ENCODE peak calls at places on chromosomes 12 and 14, in seven cellular contexts. One of them, this sample, is unnamed.

GRCh38 chr12:83092101-83092500 is 405.4 kb downstream of the TMTC2 start:
- DNase-seq in endothelial cell of umbilical vein: no peak
- DNase-seq in adrenal gland: no peak
- DNase-seq in endodermal cell: peak; percentile 63
- DNase-seq in GM23338: no peak
- DNase-seq in A549: no peak
- DNase-seq in aorta: no peak
- DNase-seq in this sample: no peak

GRCh38 chr12:110677206-110677911 is 11.6 kb downstream of the HVCN1 start:
- DNase-seq in endothelial cell of umbilical vein: no peak
- DNase-seq in adrenal gland: no peak
- DNase-seq in endodermal cell: peak; percentile 76
- DNase-seq in GM23338: no peak
- DNase-seq in A549: no peak
- DNase-seq in aorta: no peak
- DNase-seq in this sample: no peak

GRCh38 chr12:22282283-22282682 is 52.2 kb downstream of the ST8SIA1 start:
- DNase-seq in endothelial cell of umbilical vein: peak; percentile 73
- DNase-seq in adrenal gland: peak; percentile 21
- DNase-seq in endodermal cell: no peak
- DNase-seq in GM23338: no peak
- DNase-seq in A549: peak; percentile 39
- DNase-seq in aorta: no peak
- DNase-seq in this sample: no peak

GRCh38 chr14:49586673-49587460 is 687 bp upstream of the RPS29 start:
- DNase-seq in endothelial cell of umbilical vein: peak; percentile 87
- DNase-seq in adrenal gland: peak; percentile 50
- DNase-seq in endodermal cell: peak; percentile 72
- DNase-seq in GM23338: peak; percentile 79
- DNase-seq in A549: peak; percentile 83
- DNase-seq in aorta: no peak
- DNase-seq in this sample: peak; percentile 52

GRCh38 chr12:92596388-92596787 is 106.4 kb upstream of the PLEKHG7 start:
- DNase-seq in endothelial cell of umbilical vein: no peak
- DNase-seq in adrenal gland: no peak
- DNase-seq in endodermal cell: no peak
- DNase-seq in GM23338: no peak
- DNase-seq in A549: peak; percentile 30
- DNase-seq in aorta: no peak
- DNase-seq in this sample: no peak

GRCh38 chr12:50242751-50243191 is 40.5 kb downstream of the LIMA1 start:
- DNase-seq in endothelial cell of umbilical vein: no peak
- DNase-seq in adrenal gland: no peak
- DNase-seq in endodermal cell: no peak
- DNase-seq in GM23338: no peak
- DNase-seq in A549: no peak
- DNase-seq in aorta: no peak
- DNase-seq in this sample: no peak

GRCh38 chr12:84585996-84586395 is 326.6 kb downstream of the SLC6A15 start:
- DNase-seq in endothelial cell of umbilical vein: no peak
- DNase-seq in adrenal gland: no peak
- DNase-seq in endodermal cell: no peak
- DNase-seq in GM23338: no peak
- DNase-seq in A549: no peak
- DNase-seq in aorta: no peak
- DNase-seq in this sample: no peak

GRCh38 chr14:49364752-49365117 is 221.4 kb downstream of the RPS29 start:
- DNase-seq in endothelial cell of umbilical vein: no peak
- DNase-seq in adrenal gland: no peak
- DNase-seq in endodermal cell: no peak
- DNase-seq in GM23338: no peak
- DNase-seq in A549: no peak
- DNase-seq in aorta: no peak
- DNase-seq in this sample: no peak

GRCh38 chr14:36361210-36361853 is 40.9 kb upstream of the MBIP start:
- DNase-seq in endothelial cell of umbilical vein: no peak
- DNase-seq in adrenal gland: no peak
- DNase-seq in endodermal cell: no peak
- DNase-seq in GM23338: no peak
- DNase-seq in A549: no peak
- DNase-seq in aorta: no peak
- DNase-seq in this sample: no peak

GRCh38 chr12:57230381-57231155 is 1.1 kb downstream of the SHMT2 start:
- DNase-seq in endothelial cell of umbilical vein: no peak
- DNase-seq in adrenal gland: no peak
- DNase-seq in endodermal cell: no peak
- DNase-seq in GM23338: no peak
- DNase-seq in A549: no peak
- DNase-seq in aorta: peak; percentile 36
- DNase-seq in this sample: peak; percentile 11

GRCh38 chr14:35197015-35197414 is 74.7 kb downstream of the PRORP start:
- DNase-seq in endothelial cell of umbilical vein: peak; percentile 31
- DNase-seq in adrenal gland: no peak
- DNase-seq in endodermal cell: no peak
- DNase-seq in GM23338: no peak
- DNase-seq in A549: peak; percentile 66
- DNase-seq in aorta: no peak
- DNase-seq in this sample: no peak

GRCh38 chr12:104263580-104264358 is 39.8 kb upstream of the EID3 start:
- DNase-seq in endothelial cell of umbilical vein: no peak
- DNase-seq in adrenal gland: no peak
- DNase-seq in endodermal cell: no peak
- DNase-seq in GM23338: no peak
- DNase-seq in A549: no peak
- DNase-seq in aorta: no peak
- DNase-seq in this sample: no peak

GRCh38 chr12:57631566-57632368 is 1.2 kb downstream of the B4GALNT1 start:
- DNase-seq in endothelial cell of umbilical vein: no peak
- DNase-seq in adrenal gland: no peak
- DNase-seq in endodermal cell: no peak
- DNase-seq in GM23338: peak; percentile 47
- DNase-seq in A549: no peak
- DNase-seq in aorta: no peak
- DNase-seq in this sample: no peak

GRCh38 chr14:90000935-90001334 is 45.2 kb downstream of the TDP1 start:
- DNase-seq in endothelial cell of umbilical vein: no peak
- DNase-seq in adrenal gland: no peak
- DNase-seq in endodermal cell: no peak
- DNase-seq in GM23338: no peak
- DNase-seq in A549: no peak
- DNase-seq in aorta: no peak
- DNase-seq in this sample: no peak

GRCh38 chr12:524167-524951 is 64.6 kb downstream of the B4GALNT3 start:
- DNase-seq in endothelial cell of umbilical vein: peak; percentile 57
- DNase-seq in adrenal gland: peak; percentile 75
- DNase-seq in endodermal cell: no peak
- DNase-seq in GM23338: no peak
- DNase-seq in A549: no peak
- DNase-seq in aorta: no peak
- DNase-seq in this sample: no peak

GRCh38 chr12:59657266-59657665 is 61.4 kb downstream of the SLC16A7 start:
- DNase-seq in endothelial cell of umbilical vein: no peak
- DNase-seq in adrenal gland: no peak
- DNase-seq in endodermal cell: no peak
- DNase-seq in GM23338: no peak
- DNase-seq in A549: no peak
- DNase-seq in aorta: no peak
- DNase-seq in this sample: no peak

GRCh38 chr14:102770147-102770909 is 6.9 kb upstream of the TRAF3 start:
- DNase-seq in endothelial cell of umbilical vein: no peak
- DNase-seq in adrenal gland: no peak
- DNase-seq in endodermal cell: peak; percentile 43
- DNase-seq in GM23338: no peak
- DNase-seq in A549: no peak
- DNase-seq in aorta: no peak
- DNase-seq in this sample: peak; percentile 47

GRCh38 chr12:95838125-95838524 is 20.6 kb upstream of the SNRPF start:
- DNase-seq in endothelial cell of umbilical vein: peak; percentile 8
- DNase-seq in adrenal gland: no peak
- DNase-seq in endodermal cell: no peak
- DNase-seq in GM23338: no peak
- DNase-seq in A549: peak; percentile 90
- DNase-seq in aorta: no peak
- DNase-seq in this sample: peak; percentile 85

GRCh38 chr14:102182901-102183619 is 43.4 kb downstream of the WDR20 start:
- DNase-seq in endothelial cell of umbilical vein: no peak
- DNase-seq in adrenal gland: no peak
- DNase-seq in endodermal cell: no peak
- DNase-seq in GM23338: no peak
- DNase-seq in A549: no peak
- DNase-seq in aorta: no peak
- DNase-seq in this sample: no peak

GRCh38 chr12:23504641-23505399 is 444.6 kb downstream of the SOX5 start:
- DNase-seq in endothelial cell of umbilical vein: no peak
- DNase-seq in adrenal gland: no peak
- DNase-seq in endodermal cell: peak; percentile 66
- DNase-seq in GM23338: peak; percentile 37
- DNase-seq in A549: no peak
- DNase-seq in aorta: no peak
- DNase-seq in this sample: no peak

DNA sequence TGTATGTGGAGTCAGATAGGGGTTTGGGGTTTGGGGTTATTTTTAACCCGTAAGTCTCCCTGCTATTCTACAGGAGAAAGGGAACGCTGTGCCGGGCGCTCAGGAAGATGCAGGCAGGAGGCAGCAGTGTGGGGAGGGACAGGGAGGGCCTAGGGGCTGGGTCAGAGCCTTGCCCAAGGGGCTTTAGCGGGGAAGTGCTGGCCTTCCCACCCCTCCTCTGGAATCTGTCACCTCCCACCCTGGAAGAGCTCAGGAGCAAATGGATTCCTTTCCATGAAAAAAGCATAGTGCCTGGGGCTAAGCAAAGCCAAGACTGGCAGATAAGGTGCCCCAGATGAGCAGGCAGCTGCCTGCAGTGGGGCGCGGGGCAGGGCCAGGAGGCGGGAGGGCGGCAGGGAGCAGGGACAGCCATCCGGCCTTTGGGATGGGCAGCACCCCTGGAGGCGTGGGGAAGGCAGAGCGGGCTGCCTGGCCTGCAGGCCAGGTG is 7.3 kb upstream of the INF2 start:
- DNase-seq in endothelial cell of umbilical vein: no peak
- DNase-seq in adrenal gland: peak; percentile 14
- DNase-seq in endodermal cell: peak; percentile 95
- DNase-seq in GM23338: peak; percentile 89
- DNase-seq in A549: peak; percentile 76
- DNase-seq in aorta: no peak
- DNase-seq in this sample: peak; percentile 55
- H3K4me1 ChIP-seq in endothelial cell of umbilical vein: peaks cover 39% of the 10 kb centered on the region
- H3K4me1 ChIP-seq in adrenal gland: peaks cover 41% of the 10 kb centered on the region
- H3K4me1 ChIP-seq in endodermal cell: peaks cover 20% of the 10 kb centered on the region
- H3K4me1 ChIP-seq in GM23338: peaks cover 47% of the 10 kb centered on the region
- H3K4me1 ChIP-seq in A549: peaks cover 85% of the 10 kb centered on the region
- H3K4me1 ChIP-seq in aorta: no peaks in the 10 kb centered on the region
- H3K4me1 ChIP-seq in this sample: peaks cover 63% of the 10 kb centered on the region

DNA sequence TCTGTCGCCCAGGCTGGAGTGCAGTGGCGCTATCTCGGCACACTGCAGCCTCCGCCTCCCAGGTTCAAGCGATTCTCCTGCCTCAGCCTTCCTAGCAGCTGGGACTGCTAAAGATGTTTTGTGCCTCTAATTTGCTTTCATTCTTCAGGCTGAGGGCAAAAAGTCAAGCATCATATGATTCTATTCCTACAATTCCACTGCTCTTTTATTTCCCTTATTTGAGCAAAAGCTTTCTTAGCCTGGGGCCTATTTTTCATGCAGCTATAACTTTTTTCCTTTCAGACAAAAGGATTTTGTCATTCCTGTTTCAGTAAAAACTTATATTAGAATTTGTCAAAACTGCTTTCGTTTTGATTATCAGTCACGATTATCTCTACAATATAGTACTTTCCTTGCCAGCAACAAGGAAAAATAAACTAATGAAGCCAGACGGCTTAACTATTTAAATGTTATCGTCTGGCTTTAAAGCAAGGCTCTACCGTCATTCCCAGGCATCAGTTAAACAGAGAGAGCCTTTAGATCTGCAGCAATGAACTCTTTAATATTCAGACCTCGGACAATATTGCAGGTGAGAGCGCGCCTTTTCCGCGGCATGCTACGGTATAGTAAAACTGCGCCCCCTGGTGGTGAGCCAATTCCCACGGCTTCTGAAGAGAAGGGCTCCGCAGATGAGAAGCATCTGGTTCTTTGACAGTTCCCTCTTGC is 1.4 kb upstream of the SLC2A13 start:
- DNase-seq in endothelial cell of umbilical vein: peak; percentile 72
- DNase-seq in adrenal gland: peak; percentile 82
- DNase-seq in endodermal cell: peak; percentile 96
- DNase-seq in GM23338: peak; percentile 96
- DNase-seq in A549: peak; percentile 82
- DNase-seq in aorta: peak; percentile 90
- DNase-seq in this sample: peak; percentile 98
- H3K4me3 ChIP-seq in endothelial cell of umbilical vein: no peak overlapping the region
- H3K4me3 ChIP-seq in adrenal gland: peak overlapping the region; percentile 31
- H3K4me3 ChIP-seq in endodermal cell: no peak overlapping the region
- H3K4me3 ChIP-seq in GM23338: no peak overlapping the region
- H3K4me3 ChIP-seq in A549: peak overlapping the region; percentile 31
- H3K4me3 ChIP-seq in aorta: peak overlapping the region; percentile 70
- H3K4me3 ChIP-seq in this sample: no peak overlapping the region

DNA sequence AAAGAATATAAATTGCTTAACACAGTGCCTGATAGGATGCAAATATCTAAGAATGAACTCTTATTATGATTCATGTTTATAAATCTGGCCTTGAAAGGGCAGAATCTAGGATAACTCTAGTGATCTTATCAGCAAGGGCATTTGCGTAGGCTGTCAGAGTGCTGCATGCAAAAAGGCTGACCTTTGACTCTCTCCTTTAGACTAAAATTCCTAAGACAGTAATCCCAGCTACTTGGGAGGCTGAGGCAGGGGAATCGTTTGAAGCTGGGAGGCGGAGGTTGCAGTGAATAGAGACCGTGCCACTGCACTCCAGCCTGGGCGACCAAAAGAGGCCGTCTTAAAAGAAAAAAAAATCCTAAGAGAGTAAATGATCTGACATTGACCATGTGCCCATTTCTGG is 31.2 kb upstream of the ANP32D start:
- DNase-seq in endothelial cell of umbilical vein: peak; percentile 15
- DNase-seq in adrenal gland: peak; percentile 50
- DNase-seq in endodermal cell: no peak
- DNase-seq in GM23338: no peak
- DNase-seq in A549: no peak
- DNase-seq in aorta: no peak
- DNase-seq in this sample: no peak
- H3K4me1 ChIP-seq in endothelial cell of umbilical vein: peaks cover 6% of the 10 kb centered on the region
- H3K4me1 ChIP-seq in adrenal gland: peaks cover 6% of the 10 kb centered on the region
- H3K4me1 ChIP-seq in endodermal cell: no peaks in the 10 kb centered on the region
- H3K4me1 ChIP-seq in GM23338: peaks cover 2% of the 10 kb centered on the region
- H3K4me1 ChIP-seq in A549: no peaks in the 10 kb centered on the region
- H3K4me1 ChIP-seq in aorta: no peaks in the 10 kb centered on the region
- H3K4me1 ChIP-seq in this sample: no peaks in the 10 kb centered on the region

DNA sequence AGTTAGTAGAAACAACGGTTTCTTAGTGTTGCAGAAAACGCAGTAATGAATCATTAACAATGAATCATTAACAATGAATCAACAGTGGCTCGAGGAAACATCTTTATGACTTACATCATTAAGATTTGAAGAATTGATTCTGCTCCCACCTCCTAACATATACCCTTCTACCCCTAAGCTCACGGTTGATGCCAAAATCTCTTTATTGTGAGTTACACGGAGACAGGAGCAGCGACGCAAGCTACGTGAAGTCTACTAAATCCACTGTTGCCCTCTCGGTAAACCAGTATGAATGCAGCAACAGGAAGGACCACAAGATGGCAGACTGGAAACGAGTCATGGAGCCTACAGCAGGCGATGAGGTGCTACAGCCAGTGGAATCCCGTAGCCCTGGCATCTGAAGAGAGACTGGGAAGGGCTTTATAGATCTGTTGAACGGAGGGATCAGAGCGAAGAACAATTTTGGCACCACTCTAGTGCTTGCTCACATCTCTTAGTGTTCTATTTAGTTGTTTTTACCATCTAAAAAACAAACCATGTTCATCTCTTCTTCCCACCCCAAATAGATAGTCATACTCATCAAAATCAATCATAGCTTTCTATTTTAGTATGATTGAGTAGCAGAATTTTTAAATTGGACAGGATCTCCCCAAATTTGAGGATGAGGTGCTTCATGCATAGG is 332.7 kb downstream of the DUSP6 start:
- DNase-seq in endothelial cell of umbilical vein: peak; percentile 95
- DNase-seq in adrenal gland: peak; percentile 73
- DNase-seq in endodermal cell: peak; percentile 96
- DNase-seq in GM23338: peak; percentile 92
- DNase-seq in A549: peak; percentile 88
- DNase-seq in aorta: peak; percentile 74
- DNase-seq in this sample: peak; percentile 92
- H3K4me3 ChIP-seq in endothelial cell of umbilical vein: peak overlapping the region; percentile 20
- H3K4me3 ChIP-seq in adrenal gland: no peak overlapping the region
- H3K4me3 ChIP-seq in endodermal cell: no peak overlapping the region
- H3K4me3 ChIP-seq in GM23338: peak overlapping the region; percentile 24
- H3K4me3 ChIP-seq in A549: peak overlapping the region; percentile 43
- H3K4me3 ChIP-seq in aorta: no peak overlapping the region
- H3K4me3 ChIP-seq in this sample: no peak overlapping the region

This sample was measured in mucosa of descending colon.